ENCODE peak calls at places on chromosomes 16 and 17, in four cellular contexts. D is tibial nerve, J is heart left ventricle, G is A549. M is an unnamed sample. For H3K4me1, the result is how much of the 10 kb centered on the place peaks cover.

GRCh38 chr16:26169451-26169850 is 477.7 kb downstream of the HS3ST4 start:
- DNase-seq in G (no peak), J (no peak), D (no peak), M (no peak)

GRCh38 chr16:30600215-30600614 is 10.0 kb downstream of the ZNF689 start:
- DNase-seq in J (no peak), D (no peak), G (no peak), M (no peak)

GRCh38 chr16:6633441-6633840 is 699.2 kb upstream of the RBFOX1 start:
- DNase-seq in J (no peak), D (no peak), G (no peak), M (no peak)

GRCh38 chr17:72967963-72968585 is 124.4 kb downstream of the SLC39A11 start:
- DNase-seq in G (no peak), D (no peak), J (no peak), M (no peak)

GRCh38 chr17:28547096-28547622 is 5.3 kb downstream of the UNC119 start:
- DNase-seq in G (no peak), D (no peak), J (no peak), M (no peak)

GRCh38 chr17:65918921-65919546 is 272.9 kb downstream of the CEP112 start:
- DNase-seq in D (no peak), J (no peak), G (no peak), M (no peak)

GRCh38 chr17:28030386-28030785 is 12.1 kb upstream of the NLK start:
- DNase-seq in J (no peak), G (no peak), D (no peak), M (no peak)

GRCh38 chr17:33562792-33563191 is 269.7 kb upstream of the ASIC2 start:
- DNase-seq in J (no peak), G (no peak), D (no peak), M (no peak)

GRCh38 chr16:68396481-68396880 is 51.8 kb downstream of the SMPD3 start:
- DNase-seq in D (no peak), J (no peak), G (peak), M (no peak)

GRCh38 chr16:64180136-64180900 is 941.5 kb downstream of the CDH11 start:
- DNase-seq in D (no peak), J (no peak), G (no peak), M (no peak)

GRCh38 chr17:31398381-31399275 is 7.2 kb downstream of the RAB11FIP4 start:
- DNase-seq in J (no peak), D (no peak), G (no peak), M (no peak)

GRCh38 chr17:57289613-57290012 is 33.3 kb downstream of the MSI2 start:
- DNase-seq in J (no peak), G (no peak), D (no peak), M (no peak)

GRCh38 chr17:78915872-78916632 is 9.1 kb downstream of the TIMP2 start:
- DNase-seq in J (peak), G (peak), D (no peak), M (no peak)
- TF ChIP-seq POLR2A in J (no peak), G (no peak), D (no peak), M (no peak)

GRCh38 chr17:78838574-78839005 is 2.0 kb downstream of the USP36 start:
- DNase-seq in G (no peak), J (no peak), D (no peak), M (no peak)

GRCh38 chr17:78840530-78840779 is 159 bp downstream of the USP36 start:
- DNase-seq in J (no peak), G (no peak), D (no peak), M (no peak)

GRCh38 chr17:78839173-78839761 is 1.3 kb downstream of the USP36 start:
- DNase-seq in G (peak), D (no peak), J (no peak), M (no peak)

GRCh38 chr17:78839762-78840529 is 668 bp downstream of the USP36 start:
- DNase-seq in D (no peak), G (peak), J (peak), M (peak)

DNA sequence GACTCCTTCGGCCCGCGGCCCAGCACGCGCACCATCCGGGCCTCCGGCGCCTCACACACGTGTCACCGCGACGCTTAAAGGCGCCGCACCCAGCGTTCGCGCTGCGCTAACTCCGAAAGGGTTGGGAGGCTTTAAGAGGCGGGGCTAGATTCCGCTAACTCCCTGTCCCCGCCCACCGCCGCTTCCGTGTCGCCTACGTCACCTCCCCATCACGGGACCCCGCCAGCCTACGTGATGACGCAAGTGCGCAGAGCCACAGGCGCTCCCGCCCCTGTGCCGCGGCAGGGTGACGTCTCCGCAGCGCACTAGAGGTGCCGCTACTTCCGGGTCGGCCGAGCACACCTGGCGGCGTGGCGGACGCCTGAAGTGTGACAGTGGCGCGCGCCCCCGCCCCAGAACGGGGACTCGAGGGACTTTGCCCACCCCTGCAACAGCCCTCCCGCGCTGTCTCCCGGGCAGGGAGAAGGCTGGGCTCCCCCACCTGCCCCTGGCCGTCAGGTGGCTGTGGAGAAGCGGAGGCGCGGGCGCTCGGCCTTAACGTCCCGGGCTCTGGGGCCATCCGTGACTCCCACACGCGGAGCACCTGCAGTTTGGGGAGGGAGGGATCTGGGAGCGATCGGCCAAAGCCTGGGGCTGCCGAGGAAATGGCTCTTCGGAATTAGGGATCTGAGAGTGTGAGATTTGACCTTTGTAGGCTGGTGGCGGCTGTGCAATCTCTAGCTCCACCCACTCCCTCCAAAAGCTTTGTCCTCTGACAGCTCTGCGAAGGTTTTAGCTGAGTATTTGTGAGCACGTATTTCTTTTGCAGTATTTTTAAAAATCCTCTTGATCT is at the start of gene USP36:
- DNase-seq in G (peak), J (peak), D (peak), M (peak)
- TF ChIP-seq CTCF in G (no peak), J (peak), D (no peak), M (peak)

DNA sequence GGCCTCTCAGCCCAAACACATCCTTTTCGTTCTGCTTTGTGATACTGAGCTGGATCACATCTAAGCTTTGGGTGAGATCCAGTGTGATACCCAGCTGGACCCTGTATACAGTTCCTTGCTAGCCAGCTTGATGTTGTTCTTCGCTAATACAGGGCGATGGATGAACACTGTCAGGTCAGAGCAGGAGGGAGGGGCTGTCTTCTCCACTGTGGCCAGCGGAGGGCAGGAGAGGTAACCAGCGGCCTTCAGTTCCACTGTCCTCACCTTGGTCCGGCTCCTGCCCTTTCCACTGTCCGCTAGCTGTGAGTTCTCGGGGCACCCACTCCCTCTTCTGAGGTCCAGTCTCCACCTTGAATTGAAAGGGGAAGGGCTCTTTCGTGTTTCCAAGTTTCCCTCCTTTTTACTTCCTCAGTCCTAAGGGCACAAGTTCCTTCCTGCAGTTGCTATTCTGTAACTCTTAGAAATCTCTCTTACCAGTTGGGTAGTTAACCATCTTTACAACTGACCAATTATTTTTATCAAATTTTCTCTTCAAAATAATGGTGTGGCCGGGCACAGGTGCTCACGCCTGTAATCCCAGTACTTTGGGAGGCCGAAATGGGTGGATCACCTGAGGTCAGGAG is 3.0 kb upstream of the ZNF213 start:
- DNase-seq in G (no peak), J (no peak), D (no peak), M (no peak)
- H3K4me1 ChIP-seq in G (under half), J (under half), D (under half), M (under half)

GRCh38 chr17:76566613-76566943 is 19.1 kb downstream of the ST6GALNAC2 start:
- DNase-seq in D (no peak), G (no peak), J (no peak), M (no peak)
- TF ChIP-seq POLR2A in D (no peak), G (no peak), J (no peak), M (no peak)

GRCh38 chr16:66580605-66581209 is 1.4 kb downstream of the CMTM2 start:
- DNase-seq in D (no peak), G (no peak), J (no peak), M (no peak)
- TF ChIP-seq CTCF in D (no peak), G (no peak), J (no peak), M (no peak)

GRCh38 chr17:79939755-79940154 is 95.9 kb downstream of the TBC1D16 start:
- DNase-seq in G (no peak), D (peak), J (no peak), M (no peak)

GRCh38 chr17:79940381-79941087 is 95.1 kb downstream of the TBC1D16 start:
- DNase-seq in J (no peak), G (no peak), D (no peak), M (no peak)

GRCh38 chr17:79937981-79938695 is 97.5 kb downstream of the TBC1D16 start:
- DNase-seq in J (no peak), D (no peak), G (no peak), M (no peak)

GRCh38 chr17:79937435-79937870 is 98.2 kb upstream of the CBX4 start:
- DNase-seq in D (no peak), J (no peak), G (no peak), M (no peak)

DNA sequence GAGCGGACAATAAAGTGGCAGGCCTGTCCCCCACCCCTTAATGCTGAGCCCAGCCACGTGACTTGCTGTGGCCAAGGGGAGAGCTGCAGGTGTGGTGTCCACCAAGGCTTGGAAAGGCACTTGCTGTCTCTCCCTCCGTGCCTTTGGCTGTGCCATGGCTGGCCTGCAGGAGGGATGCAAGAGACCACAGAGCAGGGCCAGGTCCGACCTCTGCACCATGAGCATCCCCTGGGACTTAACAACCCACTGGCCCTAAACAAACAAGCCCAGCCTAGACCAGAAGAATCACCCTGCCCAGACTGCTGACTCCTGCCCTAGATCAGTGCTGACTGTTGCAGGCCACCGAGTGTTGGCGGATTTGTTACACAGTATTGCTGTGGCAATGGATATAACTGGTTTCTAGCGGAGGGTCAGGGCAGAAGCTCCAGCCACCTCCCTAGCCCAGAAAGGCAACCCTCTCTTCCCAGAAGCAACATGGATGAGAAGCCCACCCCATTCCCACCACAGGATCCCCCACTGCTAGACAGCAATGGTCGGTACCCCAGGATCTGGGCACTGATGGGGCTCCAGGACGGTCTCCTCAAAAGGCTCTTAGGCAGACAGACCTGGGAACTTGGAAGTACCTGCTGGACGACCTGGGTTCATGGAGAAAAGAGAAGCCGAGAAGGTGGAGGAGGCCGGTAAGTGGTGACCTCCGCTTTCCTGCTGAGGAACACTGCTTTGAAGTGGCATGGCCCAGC is 96.8 kb downstream of the TBC1D16 start:
- DNase-seq in G (no peak), J (no peak), D (no peak), M (no peak)
- H3K4me1 ChIP-seq in G (under half), J (under half), D (under half), M (under half)

GRCh38 chr17:42676424-42677011 is at the start of gene PLEKHH3:
- DNase-seq in G (no peak), J (no peak), D (no peak), M (no peak)
- TF ChIP-seq POLR2A in G (peak), J (peak), D (peak), M (peak)